ENCODE peak calls at places on chromosomes 16 and 17, in six cellular contexts. One of them, this sample, is unnamed.

GRCh38 chr17:28282596-28282995 is 36.4 kb upstream of the TMEM97 start:
- DNase-seq in EH: peak; percentile 91
- DNase-seq in ELF-1: peak; percentile 18
- DNase-seq in endothelial cell: no peak
- DNase-seq in H54: no peak
- DNase-seq in non-pigmented ciliary epithelial cell: peak; percentile 76
- DNase-seq in this sample: peak; percentile 47

GRCh38 chr16:75899163-75899562 is 172.9 kb upstream of the CPHXL start:
- DNase-seq in EH: no peak
- DNase-seq in H54: no peak
- DNase-seq in endothelial cell: no peak
- DNase-seq in ELF-1: no peak
- DNase-seq in non-pigmented ciliary epithelial cell: no peak
- DNase-seq in this sample: no peak

GRCh38 chr16:75092777-75093176 is 23.8 kb downstream of the LDHD start:
- DNase-seq in EH: no peak
- DNase-seq in H54: no peak
- DNase-seq in non-pigmented ciliary epithelial cell: no peak
- DNase-seq in ELF-1: no peak
- DNase-seq in endothelial cell: no peak
- DNase-seq in this sample: no peak

GRCh38 chr16:70395345-70395901 is 43.5 kb downstream of the ST3GAL2 start:
- DNase-seq in H54: peak; percentile 56
- DNase-seq in EH: peak; percentile 53
- DNase-seq in non-pigmented ciliary epithelial cell: no peak
- DNase-seq in ELF-1: peak; percentile 85
- DNase-seq in endothelial cell: peak; percentile 85
- DNase-seq in this sample: peak; percentile 78

GRCh38 chr16:49281843-49282642 is 405 bp upstream of the CBLN1 start:
- DNase-seq in non-pigmented ciliary epithelial cell: no peak
- DNase-seq in EH: peak; percentile 66
- DNase-seq in H54: no peak
- DNase-seq in ELF-1: peak; percentile 95
- DNase-seq in endothelial cell: peak; percentile 99
- DNase-seq in this sample: no peak

GRCh38 chr16:88678224-88678979 is 7.9 kb downstream of the SNAI3 start:
- DNase-seq in endothelial cell: no peak
- DNase-seq in ELF-1: peak; percentile 47
- DNase-seq in non-pigmented ciliary epithelial cell: no peak
- DNase-seq in H54: no peak
- DNase-seq in EH: no peak
- DNase-seq in this sample: no peak

GRCh38 chr16:84535851-84536250 is 31.4 kb upstream of the MEAK7 start:
- DNase-seq in ELF-1: no peak
- DNase-seq in endothelial cell: no peak
- DNase-seq in non-pigmented ciliary epithelial cell: no peak
- DNase-seq in H54: no peak
- DNase-seq in EH: no peak
- DNase-seq in this sample: no peak

GRCh38 chr17:77827461-77827968 is 131.0 kb upstream of the TNRC6C start:
- DNase-seq in endothelial cell: no peak
- DNase-seq in H54: no peak
- DNase-seq in non-pigmented ciliary epithelial cell: no peak
- DNase-seq in EH: no peak
- DNase-seq in ELF-1: no peak
- DNase-seq in this sample: no peak